ENCODE peak calls at places on chromosome 2, in ten cellular contexts. G, I, T, W, A, X, L, E, H and V are unnamed samples.

GRCh38 chr2:235171511-235172130 is 219.8 kb downstream of the SH3BP4 start:
- DNase-seq in T (no peak), G (peak), A (no peak), E (no peak), L (peak), I (no peak), X (peak), H (no peak), W (no peak), V (peak)

GRCh38 chr2:38602136-38602731 is 494 bp downstream of the HNRNPLL start:
- DNase-seq in W (peak), H (peak), E (peak), L (peak), I (peak), A (peak), X (peak), G (no peak), T (no peak), V (no peak)

GRCh38 chr2:231489990-231490389 is 25.7 kb upstream of the NCL start:
- DNase-seq in T (no peak), G (no peak), W (peak), I (no peak), E (no peak), H (no peak), X (no peak), A (no peak), L (no peak), V (no peak)

GRCh38 chr2:102932521-102932920 is 170.7 kb downstream of the TMEM182 start:
- DNase-seq in T (no peak), E (no peak), X (peak), A (no peak), I (no peak), G (no peak), W (no peak), H (no peak), L (no peak), V (no peak)

GRCh38 chr2:27291865-27292264 is 9.6 kb downstream of the TRIM54 start:
- DNase-seq in X (peak), W (no peak), E (no peak), H (no peak), A (no peak), T (no peak), I (no peak), G (no peak), L (peak), V (no peak)

GRCh38 chr2:178298785-178299212 is 104.5 kb downstream of the OSBPL6 start:
- DNase-seq in A (no peak), H (no peak), T (no peak), E (no peak), W (no peak), X (no peak), I (no peak), G (no peak), L (peak), V (peak)

GRCh38 chr2:76958749-76959148 is 563.4 kb downstream of the LRRTM4 start:
- DNase-seq in W (no peak), I (no peak), T (no peak), E (no peak), G (peak), L (peak), X (peak), A (no peak), H (no peak), V (peak)

GRCh38 chr2:121860033-121860810 is 104.8 kb downstream of the TSN start:
- DNase-seq in W (no peak), T (no peak), G (peak), A (no peak), E (no peak), H (no peak), X (no peak), I (no peak), L (peak), V (peak)